ENCODE peak calls at places on chromosomes 12 and 14, in five cellular contexts. F is sigmoid colon, W is pancreas, B is AG09319, A is progenitor cell of endocrine pancreas. C is an unnamed sample.

GRCh38 chr14:32821989-32822653 is 116.6 kb upstream of the NPAS3 start:
- DNase-seq in F (no peak), W (no peak), A (no peak), B (peak), C (no peak)

GRCh38 chr14:91793704-91794103 is 61.8 kb upstream of the CATSPERB start:
- DNase-seq in A (no peak), B (no peak), F (no peak), W (no peak), C (no peak)

GRCh38 chr12:100266163-100266801 is 597 bp downstream of the DEPDC4 start:
- DNase-seq in A (no peak), W (no peak), B (no peak), F (no peak), C (no peak)

GRCh38 chr14:93105362-93105761 is 10.4 kb downstream of the ITPK1 start:
- DNase-seq in A (no peak), F (no peak), B (peak), W (no peak), C (no peak)

GRCh38 chr12:22738945-22739344 is 114.0 kb downstream of the ETNK1 start:
- DNase-seq in A (no peak), W (no peak), F (no peak), B (no peak), C (no peak)

GRCh38 chr12:2555487-2556082 is 239.2 kb upstream of the FKBP4 start:
- DNase-seq in F (no peak), W (no peak), A (no peak), B (no peak), C (no peak)

GRCh38 chr14:105267820-105268548 is 19.7 kb downstream of the BTBD6 start:
- DNase-seq in F (no peak), W (no peak), B (no peak), A (no peak), C (no peak)

GRCh38 chr14:68518910-68519686 is 273.8 kb downstream of the ZFP36L1 start:
- DNase-seq in B (no peak), W (peak), A (no peak), F (no peak), C (no peak)

GRCh38 chr12:84632556-84632955 is 280.0 kb downstream of the SLC6A15 start:
- DNase-seq in B (no peak), A (no peak), F (no peak), W (no peak), C (no peak)

GRCh38 chr12:63144556-63144955 is 6.4 kb downstream of the AVPR1A start:
- DNase-seq in B (no peak), F (no peak), W (no peak), A (no peak), C (no peak)

GRCh38 chr14:93906341-93907329 is 20.5 kb upstream of the FAM181A start:
- DNase-seq in W (peak), A (peak), B (no peak), F (no peak), C (peak)

GRCh38 chr14:101019541-101019940 is 116.0 kb upstream of the RTL1 start:
- DNase-seq in B (no peak), F (peak), W (peak), A (no peak), C (no peak)

DNA sequence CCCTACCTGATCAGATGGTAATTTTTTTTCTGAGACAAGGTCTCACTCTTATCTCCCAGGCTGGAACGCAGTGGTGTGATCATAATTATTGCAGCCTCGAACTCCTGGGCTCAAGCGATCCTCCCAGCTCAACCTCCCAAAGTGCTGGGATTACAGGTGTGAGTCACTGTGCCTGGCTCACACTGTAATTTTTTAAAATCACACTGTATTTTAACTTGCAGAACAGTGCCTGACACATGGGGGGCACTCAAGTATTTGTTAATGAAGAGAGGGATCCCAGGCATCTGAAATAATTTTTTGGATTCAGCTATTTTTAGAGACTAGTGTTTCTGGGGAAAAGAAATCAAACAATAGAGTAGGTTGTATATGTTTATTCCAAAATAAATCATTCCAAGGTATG is 21.7 kb downstream of the LIMA1 start:
- DNase-seq in W (no peak), B (no peak), F (no peak), A (no peak), C (no peak)
- TF ChIP-seq CTCF in W (no peak), B (no peak), F (no peak), A (no peak), C (no peak)

GRCh38 chr12:108099085-108099484 is 30.0 kb upstream of the WSCD2 start:
- DNase-seq in W (no peak), A (no peak), F (no peak), B (no peak), C (no peak)
- TF ChIP-seq CTCF in W (no peak), A (no peak), F (peak), B (peak), C (no peak)

GRCh38 chr12:69633061-69633460 is 22.4 kb upstream of the LRRC10 start:
- DNase-seq in B (no peak), W (no peak), F (no peak), A (no peak), C (no peak)
- TF ChIP-seq CTCF in B (no peak), W (no peak), F (no peak), A (no peak), C (no peak)

GRCh38 chr14:25406818-25407217 is 356.9 kb upstream of the STXBP6 start:
- DNase-seq in F (no peak), B (no peak), W (no peak), A (no peak), C (peak)
- TF ChIP-seq CTCF in F (no peak), B (peak), W (peak), A (peak), C (peak)

GRCh38 chr14:37594238-37594915 is 672 bp downstream of the FOXA1 start:
- DNase-seq in F (no peak), A (peak), B (peak), W (peak), C (peak)
- TF ChIP-seq CTCF in F (peak), A (peak), B (peak), W (peak), C (peak)

GRCh38 chr12:31011336-31011735 is 62.3 kb upstream of the DDX11 start:
- DNase-seq in A (no peak), B (no peak), F (peak), W (no peak), C (no peak)
- TF ChIP-seq CTCF in A (no peak), B (no peak), F (no peak), W (no peak), C (no peak)

GRCh38 chr14:74503256-74503972 is 9.8 kb downstream of the ISCA2 start:
- DNase-seq in W (no peak), A (no peak), B (no peak), F (no peak), C (no peak)

GRCh38 chr14:74503973-74504335 is 10.4 kb downstream of the ISCA2 start:
- DNase-seq in W (no peak), A (no peak), F (no peak), B (no peak), C (no peak)

GRCh38 chr14:74501135-74501614 is 7.6 kb downstream of the ISCA2 start:
- DNase-seq in B (peak), F (peak), A (no peak), W (peak), C (peak)

GRCh38 chr14:74501691-74502090 is 8.1 kb downstream of the ISCA2 start:
- DNase-seq in A (no peak), B (no peak), W (no peak), F (no peak), C (no peak)

GRCh38 chr14:74502236-74503019 is 8.9 kb downstream of the ISCA2 start:
- DNase-seq in B (no peak), A (no peak), W (no peak), F (no peak), C (peak)
- TF ChIP-seq CTCF in B (peak), A (peak), W (no peak), F (no peak), C (peak)

C was measured in nephron progenitor cell.